ENCODE peak calls at places on chromosome 6, in ten cellular contexts. Y is T-helper 2 cell; H is activated CD4-positive, alpha-beta memory T cell treated with anti-CD3 and anti-CD28 coated beads for 36 hours; Q is HT1080; M is A549; R is hypothalamus; T is T1000; L is activated T-helper 1 cell treated with anti-CD3 and anti-CD28 coated beads, Interleukin-12 subunit alpha, Interleukin-12 subunit beta, Interleukin-2, Interleukin-4 antibody, amounts not matched to agents 30 ng/mL and 10 ng/mL and 1 ng/mL, durations not matched to agents 14 hours and 24 hours and 36 hours; O is activated CD4-positive, alpha-beta T cell treated with anti-CD3 and anti-CD28 coated beads, Interleukin-2, amount 50 U/mL, for 24 hours; P is SK-N-SH. Z is an unnamed sample.
A peak's percentile ranks its signal among the peaks of the same experiment; 100 is the strongest.

GRCh38 chr6:23002044-23002619 is 432.8 kb downstream of the HDGFL1 start:
- DNase-seq in Y (no peak), H (no peak), Q (no peak), M (no peak), R (no peak), T (no peak), L (no peak), O (no peak), P (no peak), Z (no peak)

GRCh38 chr6:29631860-29632731 is 887 bp downstream of the GABBR1 start:
- DNase-seq in Y (peak; percentile 36), H (peak; percentile 64), Q (peak; percentile 46), M (peak; percentile 51), R (peak; percentile 56), T (peak; percentile 34), L (peak; percentile 55), O (no peak), P (peak; percentile 88), Z (peak; percentile 10)

GRCh38 chr6:110575910-110576463 is 99.6 kb upstream of the SLC22A16 start:
- DNase-seq in Y (no peak), H (no peak), Q (no peak), M (no peak), R (no peak), T (no peak), L (no peak), O (no peak), P (no peak), Z (no peak)

GRCh38 chr6:74755196-74755595 is 450.7 kb downstream of the COL12A1 start:
- DNase-seq in Y (no peak), H (no peak), Q (no peak), M (no peak), R (no peak), T (no peak), L (no peak), O (no peak), P (no peak), Z (no peak)

GRCh38 chr6:35152067-35152707 is 11.0 kb upstream of the TCP11 start:
- DNase-seq in Y (no peak), H (no peak), Q (peak; percentile 68), M (peak; percentile 13), R (no peak), T (no peak), L (no peak), O (no peak), P (no peak), Z (peak; percentile 68)

GRCh38 chr6:4358414-4359107 is 223.2 kb upstream of the ECI2 start:
- DNase-seq in Y (no peak), H (peak; percentile 80), Q (peak; percentile 100), M (peak; percentile 99), R (peak; percentile 70), T (peak; percentile 95), L (no peak), O (no peak), P (peak; percentile 25), Z (peak; percentile 100)

GRCh38 chr6:159691133-159691962 is 1.7 kb downstream of the SOD2 start:
- DNase-seq in Y (peak; percentile 31), H (no peak), Q (peak; percentile 66), M (peak; percentile 84), R (no peak), T (no peak), L (peak; percentile 16), O (peak; percentile 35), P (peak; percentile 51), Z (peak; percentile 78)

GRCh38 chr6:11632231-11632630 is 94.7 kb downstream of the TMEM170B start:
- DNase-seq in Y (no peak), H (no peak), Q (no peak), M (peak; percentile 89), R (no peak), T (no peak), L (no peak), O (no peak), P (no peak), Z (peak; percentile 70)

GRCh38 chr6:32167154-32167760 is 2.9 kb downstream of the EGFL8 start:
- DNase-seq in Y (no peak), H (no peak), Q (no peak), M (no peak), R (no peak), T (no peak), L (no peak), O (no peak), P (no peak), Z (no peak)

GRCh38 chr6:106609699-106610098 is 19.6 kb downstream of the RTN4IP1 start:
- DNase-seq in Y (no peak), H (peak; percentile 36), Q (no peak), M (peak; percentile 36), R (no peak), T (no peak), L (no peak), O (no peak), P (peak; percentile 39), Z (peak; percentile 44)

GRCh38 chr6:44480097-44480539 is 92.6 kb downstream of the CDC5L start:
- DNase-seq in Y (no peak), H (no peak), Q (no peak), M (no peak), R (peak; percentile 44), T (no peak), L (no peak), O (no peak), P (no peak), Z (no peak)

GRCh38 chr6:108690326-108691000 is 129.7 kb downstream of the FOXO3 start:
- DNase-seq in Y (no peak), H (no peak), Q (peak; percentile 70), M (no peak), R (no peak), T (no peak), L (no peak), O (no peak), P (no peak), Z (peak; percentile 37)

Z was measured in PC-3.